ENCODE peak calls at places on chromosomes 7 and 10, in six cellular contexts. K is neuronal stem cell, A is body of pancreas, Q is neural progenitor cell, M is mammary epithelial cell, C is OCI-LY7. N is an unnamed sample.

GRCh38 chr10:33930079-33930478 is 595.6 kb upstream of the NRP1 start:
- DNase-seq in K (no peak), A (no peak), Q (no peak), M (no peak), C (no peak), N (no peak)

GRCh38 chr10:2928219-2928840 is 139.0 kb upstream of the PFKP start:
- DNase-seq in K (peak; percentile 74), A (peak; percentile 73), Q (peak; percentile 86), M (peak; percentile 32), C (peak; percentile 54), N (peak; percentile 7)

GRCh38 chr7:131620673-131621609 is 64.5 kb upstream of the PODXL start:
- DNase-seq in K (no peak), A (no peak), Q (peak; percentile 45), M (peak; percentile 33), C (no peak), N (no peak)

GRCh38 chr7:103989200-103989784 is at the start of gene RELN:
- DNase-seq in K (peak; percentile 63), A (no peak), Q (peak; percentile 74), M (peak; percentile 28), C (no peak), N (no peak)

GRCh38 chr7:68247566-68247965 is 1250.9 kb downstream of the TYW1 start:
- DNase-seq in K (no peak), A (no peak), Q (no peak), M (no peak), C (no peak), N (no peak)

GRCh38 chr10:28991738-28992270 is 297.1 kb upstream of the LYZL1 start:
- DNase-seq in K (peak; percentile 41), A (peak; percentile 30), Q (peak; percentile 66), M (peak; percentile 31), C (peak; percentile 41), N (no peak)

GRCh38 chr10:11379771-11380170 is 231.7 kb downstream of the USP6NL start:
- DNase-seq in K (no peak), A (no peak), Q (no peak), M (no peak), C (no peak), N (no peak)

GRCh38 chr7:158812684-158813083 is 16.6 kb downstream of the ESYT2 start:
- DNase-seq in K (no peak), A (no peak), Q (no peak), M (no peak), C (no peak), N (peak; percentile 98)

GRCh38 chr7:137753067-137753466 is 93.7 kb downstream of the DGKI start:
- DNase-seq in K (no peak), A (no peak), Q (peak; percentile 13), M (no peak), C (no peak), N (no peak)

GRCh38 chr10:16927536-16927935 is 110.3 kb upstream of the RSU1 start:
- DNase-seq in K (no peak), A (no peak), Q (no peak), M (no peak), C (no peak), N (no peak)

GRCh38 chr7:91140982-91141381 is 123.3 kb upstream of the FZD1 start:
- DNase-seq in K (no peak), A (no peak), Q (peak; percentile 18), M (no peak), C (peak; percentile 32), N (no peak)

GRCh38 chr10:97278491-97278989 is 13.9 kb downstream of the ARHGAP19 start:
- DNase-seq in K (no peak), A (no peak), Q (peak; percentile 35), M (peak; percentile 36), C (peak; percentile 83), N (no peak)

GRCh38 chr7:55565693-55566092 is 6.6 kb downstream of the VOPP1 start:
- DNase-seq in K (no peak), A (no peak), Q (no peak), M (no peak), C (no peak), N (no peak)

GRCh38 chr7:67392596-67393438 is 396.2 kb downstream of the TYW1 start:
- DNase-seq in K (no peak), A (no peak), Q (peak; percentile 25), M (no peak), C (no peak), N (no peak)

GRCh38 chr7:29479606-29480200 is 83.9 kb upstream of the PRR15 start:
- DNase-seq in K (peak; percentile 54), A (no peak), Q (peak; percentile 67), M (no peak), C (no peak), N (no peak)

GRCh38 chr7:108211382-108212201 is 81.4 kb upstream of the LAMB4 start:
- DNase-seq in K (no peak), A (no peak), Q (no peak), M (peak; percentile 94), C (no peak), N (no peak)

GRCh38 chr7:128938524-128939074 is 872 bp downstream of the IRF5 start:
- DNase-seq in K (no peak), A (no peak), Q (peak; percentile 37), M (peak; percentile 30), C (no peak), N (no peak)

GRCh38 chr10:99711129-99711719 is 20.7 kb downstream of the COX15 start:
- DNase-seq in K (no peak), A (peak; percentile 20), Q (peak; percentile 52), M (peak; percentile 34), C (peak; percentile 62), N (peak; percentile 8)

GRCh38 chr7:50531401-50531906 is 33.8 kb downstream of the DDC start:
- DNase-seq in K (no peak), A (peak; percentile 78), Q (peak; percentile 46), M (peak; percentile 92), C (no peak), N (no peak)

GRCh38 chr10:65559369-65559768 is 1366.5 kb upstream of the LRRTM3 start:
- DNase-seq in K (no peak), A (no peak), Q (no peak), M (no peak), C (no peak), N (no peak)

GRCh38 chr10:90818736-90819135 is 39.1 kb downstream of the HTR7 start:
- DNase-seq in K (no peak), A (no peak), Q (no peak), M (peak; percentile 58), C (no peak), N (no peak)

GRCh38 chr10:79384773-79385391 is 37.6 kb downstream of the PPIF start:
- DNase-seq in K (no peak), A (no peak), Q (no peak), M (no peak), C (no peak), N (no peak)

GRCh38 chr10:79386637-79387465 is 39.6 kb downstream of the PPIF start:
- DNase-seq in K (no peak), A (no peak), Q (no peak), M (no peak), C (no peak), N (no peak)

GRCh38 chr10:79383974-79384606 is 36.8 kb downstream of the PPIF start:
- DNase-seq in K (no peak), A (no peak), Q (no peak), M (no peak), C (no peak), N (no peak)

GRCh38 chr10:79385804-79386531 is 38.7 kb downstream of the PPIF start:
- DNase-seq in K (no peak), A (no peak), Q (peak; percentile 49), M (no peak), C (no peak), N (no peak)

DNA sequence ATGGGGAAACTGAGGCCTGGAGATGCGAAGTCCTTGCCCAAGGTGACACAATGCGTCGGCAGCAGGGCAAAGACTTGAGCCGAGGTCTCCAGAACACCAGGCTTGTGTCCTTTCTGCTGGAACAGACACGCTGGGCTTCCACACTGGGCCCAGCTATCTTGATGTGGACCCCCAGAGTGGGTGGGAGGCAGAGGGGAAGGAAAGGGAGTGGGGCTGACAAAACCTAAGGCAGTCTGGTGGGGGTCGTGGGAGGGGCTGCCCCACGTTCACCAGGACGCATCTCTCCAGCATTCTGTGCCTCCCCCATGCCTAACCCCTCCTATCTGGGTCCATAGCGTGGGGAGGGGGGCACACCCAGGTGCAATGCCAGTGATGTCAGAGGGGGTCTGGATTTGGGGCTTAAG is 38.1 kb downstream of the PPIF start:
- DNase-seq in K (no peak), A (no peak), Q (no peak), M (no peak), C (no peak), N (no peak)
- H3K4me1 ChIP-seq in K (peaks cover 12% of the 10 kb centered on the region), A (peaks cover 5% of the 10 kb centered on the region), Q (no peaks in the 10 kb centered on the region), M (no peaks in the 10 kb centered on the region), C (peaks cover 7% of the 10 kb centered on the region), N (no peaks in the 10 kb centered on the region)

DNA sequence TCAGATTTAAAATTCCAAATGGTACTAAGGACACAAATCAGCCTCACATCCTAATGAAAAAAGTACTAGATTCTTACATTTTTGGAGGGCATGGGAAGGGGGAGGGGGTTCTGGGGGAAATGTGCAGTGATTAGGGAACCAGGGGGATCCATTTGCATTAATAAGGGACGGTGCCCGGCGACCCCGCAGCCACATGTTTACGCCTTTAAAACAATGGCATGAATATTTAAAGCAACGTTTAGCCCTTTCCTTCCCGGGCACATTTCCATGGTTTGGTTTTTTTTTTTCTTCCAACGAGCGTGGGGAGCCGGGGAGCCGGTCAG is 1.2 kb downstream of the SEPHS1 start:
- DNase-seq in K (no peak), A (no peak), Q (peak; percentile 44), M (no peak), C (no peak), N (no peak)
- H3K4me1 ChIP-seq in K (peaks cover 21% of the 10 kb centered on the region), A (peaks cover 22% of the 10 kb centered on the region), Q (peaks cover 48% of the 10 kb centered on the region), M (peaks cover 18% of the 10 kb centered on the region), C (peaks cover 37% of the 10 kb centered on the region), N (peaks cover 31% of the 10 kb centered on the region)

GRCh38 chr10:79322616-79323566 is 24.4 kb upstream of the PPIF start:
- DNase-seq in K (no peak), A (no peak), Q (no peak), M (peak; percentile 82), C (no peak), N (peak; percentile 87)

GRCh38 chr10:79323602-79324001 is 23.7 kb upstream of the PPIF start:
- DNase-seq in K (no peak), A (no peak), Q (no peak), M (no peak), C (no peak), N (no peak)

GRCh38 chr10:79321494-79321882 is 25.8 kb upstream of the PPIF start:
- DNase-seq in K (no peak), A (no peak), Q (no peak), M (no peak), C (no peak), N (no peak)

GRCh38 chr10:79320785-79321493 is 26.3 kb upstream of the PPIF start:
- DNase-seq in K (no peak), A (no peak), Q (no peak), M (peak; percentile 99), C (no peak), N (no peak)

DNA sequence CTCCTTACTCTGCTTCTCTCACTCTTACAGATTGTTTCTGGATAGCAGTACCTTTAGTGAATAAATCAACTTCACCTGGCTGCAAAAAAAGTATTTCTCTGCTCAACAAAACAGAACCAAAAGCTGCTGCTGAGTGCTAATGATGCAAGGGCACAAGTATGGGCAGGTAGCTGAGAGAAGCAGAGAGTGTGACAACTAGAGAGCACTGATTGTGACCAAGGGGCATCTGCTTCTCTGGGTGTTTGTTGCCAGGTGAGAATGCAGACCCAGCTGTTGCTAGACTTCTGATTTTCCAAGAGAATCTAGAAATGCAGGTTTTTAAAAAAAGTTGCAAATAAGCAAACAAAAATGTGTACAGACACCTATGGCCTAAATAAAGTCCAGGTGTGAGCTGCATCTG is 25.3 kb upstream of the PPIF start:
- DNase-seq in K (no peak), A (no peak), Q (no peak), M (peak; percentile 62), C (no peak), N (no peak)
- H3K4me1 ChIP-seq in K (peaks cover 15% of the 10 kb centered on the region), A (no peaks in the 10 kb centered on the region), Q (peaks cover 14% of the 10 kb centered on the region), M (peaks cover 56% of the 10 kb centered on the region), C (peaks cover 23% of the 10 kb centered on the region), N (peaks cover 64% of the 10 kb centered on the region)

GRCh38 chr10:132537713-132538020 is at the start of gene INPP5A:
- DNase-seq in K (no peak), A (no peak), Q (no peak), M (no peak), C (no peak), N (no peak)
- H3K4me1 ChIP-seq in K (peaks cover 36% of the 10 kb centered on the region), A (peaks cover 56% of the 10 kb centered on the region), Q (peaks cover 30% of the 10 kb centered on the region), M (peaks cover 22% of the 10 kb centered on the region), C (peaks cover 46% of the 10 kb centered on the region), N (peaks cover 44% of the 10 kb centered on the region)